ENCODE peak calls at places on chromosomes 4 and X, in eight cellular contexts. U is glutamatergic neuron, W is neural crest cell, C is MM.1S, Z is MCF 10A, I is A673, F is fibroblast of lung, X is GM13977. L is an unnamed sample.

GRCh38 chr4:94408549-94409374 is 43.0 kb upstream of the PDLIM5 start:
- DNase-seq in U (no peak), W (no peak), Z (no peak), F (peak), X (no peak), I (peak), C (no peak), L (no peak)

GRCh38 chrX:85544609-85545008 is 165.1 kb upstream of the POF1B start:
- DNase-seq in U (no peak), X (peak), I (peak), W (no peak), F (peak), C (no peak), Z (peak), L (no peak)

GRCh38 chr4:34043131-34043530 is 2201.2 kb downstream of the ARAP2 start:
- DNase-seq in F (peak), U (no peak), X (no peak), Z (peak), C (peak), I (no peak), W (no peak), L (no peak)

GRCh38 chrX:1323315-1323714 is 13.3 kb upstream of the IL3RA start:
- DNase-seq in Z (no peak), U (peak), C (peak), F (no peak), X (peak), I (peak), W (peak), L (no peak)

GRCh38 chrX:20442597-20442996 is 175.9 kb upstream of the RPS6KA3 start:
- DNase-seq in W (peak), C (peak), Z (peak), F (peak), I (peak), U (peak), X (peak), L (no peak)

GRCh38 chr4:86831262-86832090 is 17.7 kb downstream of the SLC10A6 start:
- DNase-seq in C (no peak), X (no peak), Z (peak), U (no peak), F (peak), W (no peak), I (no peak), L (no peak)

GRCh38 chr4:77454858-77455257 is 150.8 kb upstream of the CXCL13 start:
- DNase-seq in U (no peak), Z (peak), F (no peak), X (no peak), C (no peak), W (no peak), I (no peak), L (no peak)

GRCh38 chr4:3112241-3112978 is 37.9 kb downstream of the HTT start:
- DNase-seq in I (no peak), Z (no peak), W (no peak), U (no peak), C (no peak), F (no peak), X (no peak), L (no peak)

GRCh38 chr4:169810325-169811323 is 52.9 kb upstream of the HPF1 start:
- DNase-seq in I (peak), C (peak), W (peak), U (no peak), Z (peak), F (peak), X (peak), L (no peak)

GRCh38 chr4:15031993-15032660 is 29.8 kb downstream of the CPEB2 start:
- DNase-seq in Z (no peak), X (no peak), F (peak), I (no peak), W (no peak), C (no peak), U (no peak), L (no peak)

GRCh38 chr4:37393889-37394288 is 149.3 kb downstream of the NWD2 start:
- DNase-seq in C (no peak), I (no peak), X (no peak), W (no peak), F (no peak), U (no peak), Z (no peak), L (no peak)

GRCh38 chr4:26015133-26015651 is 101.2 kb downstream of the SMIM20 start:
- DNase-seq in Z (no peak), U (no peak), C (no peak), W (no peak), F (peak), I (no peak), X (no peak), L (no peak)

GRCh38 chrX:123489011-123489410 is 243.8 kb downstream of the THOC2 start:
- DNase-seq in U (no peak), F (peak), W (no peak), I (no peak), X (no peak), Z (no peak), C (no peak), L (no peak)

GRCh38 chr4:125951275-125951887 is 636.6 kb downstream of the FAT4 start:
- DNase-seq in Z (no peak), X (no peak), C (no peak), W (no peak), I (peak), F (peak), U (no peak), L (no peak)

DNA sequence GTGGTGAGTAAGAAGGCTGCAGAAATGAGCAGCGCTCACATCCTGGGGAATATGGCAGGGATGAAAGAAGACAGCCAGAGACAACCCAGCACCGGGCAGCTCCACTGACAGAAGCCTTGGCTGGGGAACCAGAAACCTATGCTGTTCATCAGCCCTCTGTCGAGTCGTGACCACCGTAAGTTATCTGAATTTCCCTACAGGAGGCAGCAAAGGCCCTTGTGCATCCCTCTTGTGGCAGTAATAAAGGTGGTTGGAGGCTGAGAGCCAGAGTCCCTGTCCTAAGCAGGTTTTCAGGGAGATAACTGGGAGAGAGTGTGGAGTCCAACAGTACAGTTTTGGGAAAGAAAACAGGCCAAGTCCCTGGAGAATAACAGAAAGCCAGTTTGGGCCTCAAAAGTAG is 194.0 kb upstream of the BOD1L1 start:
- DNase-seq in Z (peak), C (no peak), W (no peak), F (no peak), I (peak), X (no peak), U (no peak), L (no peak)
- TF ChIP-seq CTCF in Z (no peak), C (no peak), W (no peak), F (no peak), I (no peak), X (no peak), U (no peak), L (no peak)

DNA sequence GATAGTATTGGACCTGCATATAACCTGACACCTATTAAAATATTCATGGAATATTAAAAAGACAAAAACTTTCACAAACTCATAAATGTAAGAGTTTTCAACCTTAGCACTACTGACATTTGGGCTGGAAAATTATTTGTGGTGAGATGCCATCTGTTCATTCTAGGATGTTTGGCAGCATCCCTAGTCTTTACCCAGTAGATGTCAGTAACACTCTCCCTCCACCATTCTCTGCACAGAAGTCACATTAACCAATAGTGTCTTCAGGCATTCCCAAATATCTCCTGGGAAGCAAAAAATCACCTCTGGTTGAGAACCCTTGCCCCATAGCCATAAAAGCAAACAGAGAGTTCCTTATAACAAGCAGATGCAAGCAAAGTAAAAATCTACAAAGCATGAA is 41.4 kb upstream of the NDST4 start:
- DNase-seq in C (no peak), I (peak), F (peak), Z (peak), U (no peak), X (no peak), W (no peak), L (no peak)
- TF ChIP-seq CTCF in C (peak), I (peak), F (peak), Z (no peak), U (no peak), X (no peak), W (peak), L (peak)

GRCh38 chr4:159175165-159175988 is 72.5 kb downstream of the RAPGEF2 start:
- DNase-seq in F (peak), U (peak), Z (peak), X (no peak), W (peak), I (peak), C (peak), L (no peak)
- TF ChIP-seq CTCF in F (peak), U (peak), Z (peak), X (peak), W (peak), I (peak), C (peak), L (peak)

DNA sequence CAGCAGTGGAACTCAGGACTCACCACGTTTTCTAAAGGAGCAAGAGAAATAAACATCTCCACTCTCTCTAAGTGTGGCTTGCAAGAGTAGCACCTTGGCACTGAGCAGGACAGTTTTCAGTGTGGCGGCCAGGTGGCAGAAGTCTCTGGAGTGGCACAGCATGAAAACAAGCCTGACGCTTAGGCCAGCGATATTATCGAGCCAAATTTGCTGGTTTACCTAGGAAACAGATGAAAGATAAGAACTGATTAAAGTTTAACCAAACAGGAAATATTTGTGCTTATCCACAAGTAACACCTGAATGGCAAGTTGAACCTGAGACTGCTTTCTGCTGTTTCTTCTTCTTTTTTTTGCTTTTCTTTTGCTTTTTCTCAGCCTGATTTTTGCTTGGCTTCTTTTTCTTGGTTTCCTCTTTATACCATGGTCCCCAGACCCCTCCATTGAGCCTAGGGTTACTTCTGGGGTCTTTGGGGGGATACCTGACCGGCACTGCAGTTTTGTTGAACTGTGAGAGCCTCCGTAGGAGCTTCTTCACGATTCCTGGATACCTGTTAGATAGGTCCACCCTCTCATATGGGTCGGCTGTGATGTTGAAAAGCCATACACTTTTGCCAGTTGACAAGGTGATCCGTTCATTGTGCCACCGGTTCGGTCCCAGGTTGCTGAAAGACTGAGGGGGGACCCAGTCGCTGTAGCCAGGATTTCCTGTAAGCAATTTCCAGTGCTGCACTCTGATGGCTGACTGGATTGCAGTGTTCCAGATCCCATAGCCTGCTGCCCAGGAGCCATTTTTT is 77.3 kb downstream of the ARSJ start:
- DNase-seq in W (no peak), F (no peak), I (no peak), X (no peak), Z (no peak), U (no peak), C (no peak), L (no peak)
- TF ChIP-seq CTCF in W (no peak), F (no peak), I (no peak), X (peak), Z (no peak), U (no peak), C (no peak), L (no peak)

DNA sequence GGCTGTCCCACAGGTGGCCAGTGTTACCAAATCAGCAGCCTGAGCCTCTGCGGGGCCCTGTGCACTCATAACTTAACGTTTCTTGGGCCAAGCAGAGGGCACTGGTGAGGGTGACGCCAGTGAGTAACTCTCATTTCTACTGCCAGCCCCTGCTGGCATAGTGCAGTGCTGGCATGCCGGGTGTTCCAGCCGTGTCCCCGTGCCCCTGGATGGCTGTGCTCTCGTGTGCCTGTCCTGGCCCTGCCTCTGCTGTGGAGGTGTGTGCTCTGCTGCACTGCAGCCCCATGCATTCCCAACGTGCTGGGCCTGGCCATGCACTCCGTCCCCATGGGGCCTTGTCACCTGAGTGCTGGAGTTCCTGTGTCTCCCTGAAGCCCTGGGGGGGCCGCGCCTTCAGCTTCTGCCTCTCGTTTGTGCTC is 14.7 kb downstream of the TBC1D14 start:
- DNase-seq in X (no peak), Z (no peak), U (no peak), I (no peak), C (no peak), F (no peak), W (no peak), L (no peak)
- TF ChIP-seq CTCF in X (no peak), Z (no peak), U (no peak), I (no peak), C (no peak), F (no peak), W (no peak), L (no peak)

GRCh38 chr4:6885953-6886557 is 23.6 kb upstream of the TBC1D14 start:
- DNase-seq in C (no peak), F (peak), W (no peak), U (no peak), I (peak), Z (peak), X (peak), L (no peak)
- TF ChIP-seq CTCF in C (no peak), F (peak), W (no peak), U (no peak), I (peak), Z (no peak), X (no peak), L (no peak)

DNA sequence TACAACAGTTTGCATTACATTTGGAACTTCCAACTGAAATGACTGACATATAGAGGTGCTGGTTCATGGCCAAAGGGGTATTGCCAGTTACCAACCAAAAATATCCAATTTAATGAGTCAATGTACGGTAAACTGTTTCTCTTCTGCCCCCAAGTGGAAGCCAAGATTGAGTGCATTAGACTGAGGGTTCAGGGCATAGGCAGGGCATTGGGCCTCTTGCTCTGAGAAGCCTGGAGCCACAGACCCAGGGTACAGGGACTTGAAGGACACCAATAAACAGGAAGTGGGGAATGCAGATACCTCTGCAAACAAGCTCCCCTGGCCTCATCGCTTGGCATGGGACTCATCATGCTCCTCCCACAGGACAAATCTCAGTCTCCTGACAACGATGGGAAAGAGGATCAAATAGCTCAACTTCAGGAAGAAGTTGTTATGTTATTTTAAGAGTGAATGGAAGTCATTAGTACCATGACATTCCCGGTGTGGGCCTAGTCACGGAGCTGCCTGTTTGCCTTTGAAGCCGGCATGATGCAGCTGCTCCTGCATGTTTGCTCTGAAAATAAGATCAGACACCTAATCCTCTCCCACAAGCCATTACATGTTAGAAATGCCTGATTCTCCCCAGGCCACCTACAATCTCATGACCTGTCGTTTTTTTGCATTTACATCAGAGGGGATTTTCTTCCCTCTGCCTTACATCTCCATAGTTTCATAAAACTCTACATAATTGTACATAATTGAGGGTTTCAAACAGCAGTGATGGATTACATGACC is 224.2 kb downstream of the RCHY1 start:
- DNase-seq in F (peak), U (peak), W (peak), I (peak), C (peak), X (peak), Z (peak), L (no peak)
- TF ChIP-seq CTCF in F (peak), U (peak), W (peak), I (peak), C (peak), X (peak), Z (peak), L (peak)

L was measured in type B pancreatic cell.